ENCODE peak calls at places on chromosome 1, in eight cellular contexts. J is CD4-positive, alpha-beta T cell; P is esophagus squamous epithelium; W is hypothalamus; M is COLO829; H is sigmoid colon; Q is fibroblast of pulmonary artery; B is spleen. A is an unnamed sample.

GRCh38 chr1:221714227-221715116 is 27.4 kb downstream of the DUSP10 start:
- DNase-seq in B (no peak), H (no peak), J (no peak), Q (no peak), P (no peak), W (no peak), M (no peak), A (no peak)

GRCh38 chr1:177360791-177361190 is 190.0 kb downstream of the BRINP2 start:
- DNase-seq in J (no peak), P (no peak), W (no peak), B (no peak), Q (no peak), H (no peak), M (no peak), A (no peak)

GRCh38 chr1:17826165-17826488 is 71.0 kb downstream of the ACTL8 start:
- DNase-seq in J (no peak), B (no peak), M (peak), W (no peak), Q (peak), P (no peak), H (no peak), A (peak)

GRCh38 chr1:39576016-39576657 is 453 bp downstream of the PABPC4 start:
- DNase-seq in W (peak), P (no peak), B (peak), J (no peak), M (no peak), H (no peak), Q (no peak), A (peak)

GRCh38 chr1:91851130-91852010 is 34.6 kb downstream of the TGFBR3 start:
- DNase-seq in P (no peak), Q (peak), H (peak), W (no peak), M (peak), B (peak), J (no peak), A (no peak)

GRCh38 chr1:52139817-52140540 is 1.9 kb upstream of the ZFYVE9 start:
- DNase-seq in J (no peak), B (no peak), M (no peak), H (no peak), P (no peak), Q (peak), W (no peak), A (peak)

GRCh38 chr1:210246447-210246846 is 13.9 kb downstream of the SERTAD4 start:
- DNase-seq in H (no peak), Q (no peak), B (no peak), J (no peak), P (no peak), W (no peak), M (no peak), A (no peak)

GRCh38 chr1:43285269-43285986 is at the start of gene C1orf210:
- DNase-seq in J (no peak), M (no peak), H (peak), Q (no peak), W (no peak), P (no peak), B (peak), A (no peak)

GRCh38 chr1:67713071-67713806 is 28.2 kb downstream of the GADD45A start:
- DNase-seq in M (peak), B (no peak), H (no peak), J (no peak), Q (peak), W (no peak), P (no peak), A (no peak)

GRCh38 chr1:223341111-223341510 is 22.9 kb downstream of the SUSD4 start:
- DNase-seq in W (no peak), J (no peak), H (peak), P (no peak), M (no peak), B (peak), Q (no peak), A (no peak)

GRCh38 chr1:2982615-2983318 is 38.5 kb upstream of the ACTRT2 start:
- DNase-seq in B (peak), P (no peak), Q (no peak), M (no peak), W (peak), J (no peak), H (peak), A (no peak)

GRCh38 chr1:9908846-9909221 is 1.2 kb downstream of the CTNNBIP1 start:
- DNase-seq in W (no peak), M (no peak), P (no peak), J (no peak), H (no peak), B (no peak), Q (no peak), A (no peak)

GRCh38 chr1:163794551-163794950 is 472.8 kb downstream of the NUF2 start:
- DNase-seq in H (no peak), W (no peak), M (no peak), P (no peak), J (no peak), Q (no peak), B (no peak), A (no peak)

GRCh38 chr1:185073725-185074124 is 28.4 kb downstream of the RNF2 start:
- DNase-seq in B (no peak), H (no peak), W (no peak), J (no peak), Q (peak), M (no peak), P (no peak), A (no peak)

GRCh38 chr1:37808369-37809319 is 636 bp upstream of the YRDC start:
- DNase-seq in J (no peak), B (peak), W (peak), H (peak), P (no peak), Q (peak), M (peak), A (peak)

GRCh38 chr1:150513275-150513885 is 2.2 kb upstream of the FALEC start:
- DNase-seq in W (no peak), J (no peak), B (peak), H (no peak), P (no peak), Q (no peak), M (no peak), A (no peak)

GRCh38 chr1:151568626-151569088 is 28.5 kb downstream of the TUFT1 start:
- DNase-seq in Q (no peak), B (no peak), W (no peak), P (no peak), M (no peak), J (no peak), H (no peak), A (no peak)

GRCh38 chr1:221013691-221014293 is 134.5 kb downstream of the HLX start:
- DNase-seq in P (no peak), H (no peak), J (no peak), W (no peak), B (no peak), M (no peak), Q (no peak), A (no peak)

GRCh38 chr1:2593251-2593878 is 6.8 kb downstream of the PRXL2B start:
- DNase-seq in M (no peak), J (no peak), B (peak), H (peak), W (no peak), P (no peak), Q (no peak), A (no peak)

GRCh38 chr1:169102567-169102966 is 3.9 kb upstream of the ATP1B1 start:
- DNase-seq in M (peak), B (no peak), Q (peak), H (no peak), J (no peak), P (no peak), W (peak), A (no peak)

GRCh38 chr1:220528049-220528678 is at the start of gene MARK1:
- DNase-seq in W (peak), B (peak), J (no peak), Q (peak), P (no peak), M (no peak), H (peak), A (peak)

GRCh38 chr1:208004851-208005250 is 93.9 kb upstream of the CD34 start:
- DNase-seq in B (no peak), Q (peak), W (no peak), J (no peak), M (no peak), H (no peak), P (no peak), A (no peak)

GRCh38 chr1:29586215-29586614 is 349.9 kb downstream of the PTPRU start:
- DNase-seq in H (no peak), B (no peak), J (no peak), P (no peak), M (no peak), W (no peak), Q (no peak), A (no peak)

GRCh38 chr1:227769047-227769446 is 33.8 kb downstream of the SNAP47 start:
- DNase-seq in B (peak), J (no peak), M (no peak), P (no peak), Q (no peak), W (no peak), H (no peak), A (no peak)

GRCh38 chr1:109020693-109021092 is 21.2 kb downstream of the WDR47 start:
- DNase-seq in H (no peak), M (no peak), P (no peak), Q (no peak), J (no peak), W (no peak), B (no peak), A (no peak)

GRCh38 chr1:156693858-156694562 is 11.4 kb downstream of the CRABP2 start:
- DNase-seq in J (no peak), B (no peak), Q (no peak), P (no peak), H (no peak), W (no peak), M (no peak), A (no peak)

GRCh38 chr1:30684881-30685795 is 38.2 kb downstream of the MATN1 start:
- DNase-seq in B (no peak), H (peak), P (no peak), J (no peak), Q (no peak), M (no peak), W (no peak), A (no peak)